ENCODE peak calls at places on chromosomes 2 and 18, in four cellular contexts. One of them, this sample, is unnamed.

GRCh38 chr2:167471332-167471731 is 583.1 kb downstream of the XIRP2 start:
- DNase-seq in upper lobe of right lung: no peak
- DNase-seq in COR-L47: no peak
- DNase-seq in sciatic nerve: no peak
- DNase-seq in this sample: no peak

GRCh38 chr18:39561136-39561535 is 1995.5 kb upstream of the CELF4 start:
- DNase-seq in upper lobe of right lung: no peak
- DNase-seq in COR-L47: no peak
- DNase-seq in sciatic nerve: no peak
- DNase-seq in this sample: peak

GRCh38 chr2:95392320-95392719 is 10.2 kb upstream of the FAHD2A start:
- DNase-seq in upper lobe of right lung: no peak
- DNase-seq in COR-L47: no peak
- DNase-seq in sciatic nerve: no peak
- DNase-seq in this sample: no peak

GRCh38 chr2:28748176-28748575 is 3.5 kb upstream of the PPP1CB start:
- DNase-seq in upper lobe of right lung: no peak
- DNase-seq in COR-L47: no peak
- DNase-seq in sciatic nerve: no peak
- DNase-seq in this sample: no peak

GRCh38 chr2:54149623-54150501 is 34.4 kb downstream of the ACYP2 start:
- DNase-seq in upper lobe of right lung: no peak
- DNase-seq in COR-L47: no peak
- DNase-seq in sciatic nerve: no peak
- DNase-seq in this sample: no peak

GRCh38 chr2:196415384-196415783 is 224.1 kb upstream of the CCDC150 start:
- DNase-seq in upper lobe of right lung: no peak
- DNase-seq in COR-L47: no peak
- DNase-seq in sciatic nerve: no peak
- DNase-seq in this sample: no peak

GRCh38 chr2:128801581-128801980 is 482.9 kb upstream of the HS6ST1 start:
- DNase-seq in upper lobe of right lung: no peak
- DNase-seq in COR-L47: no peak
- DNase-seq in sciatic nerve: no peak
- DNase-seq in this sample: no peak

GRCh38 chr2:9538000-9538507 is 17.6 kb downstream of the ADAM17 start:
- DNase-seq in upper lobe of right lung: no peak
- DNase-seq in COR-L47: no peak
- DNase-seq in sciatic nerve: no peak
- DNase-seq in this sample: peak

GRCh38 chr2:20653695-20654306 is 2.9 kb upstream of the HS1BP3 start:
- DNase-seq in upper lobe of right lung: no peak
- DNase-seq in COR-L47: no peak
- DNase-seq in sciatic nerve: no peak
- DNase-seq in this sample: no peak

GRCh38 chr18:79395308-79395640 is 456 bp upstream of the NFATC1 start:
- DNase-seq in upper lobe of right lung: peak
- DNase-seq in COR-L47: no peak
- DNase-seq in sciatic nerve: no peak
- DNase-seq in this sample: no peak

GRCh38 chr18:56097561-56098095 is 509.6 kb upstream of the TCF4 start:
- DNase-seq in upper lobe of right lung: no peak
- DNase-seq in COR-L47: peak
- DNase-seq in sciatic nerve: no peak
- DNase-seq in this sample: no peak

GRCh38 chr2:159518321-159519005 is 97.9 kb downstream of the BAZ2B start:
- DNase-seq in upper lobe of right lung: no peak
- DNase-seq in COR-L47: no peak
- DNase-seq in sciatic nerve: no peak
- DNase-seq in this sample: peak

GRCh38 chr18:54149078-54149697 is 75.3 kb downstream of the MBD2 start:
- DNase-seq in upper lobe of right lung: no peak
- DNase-seq in COR-L47: no peak
- DNase-seq in sciatic nerve: no peak
- DNase-seq in this sample: no peak

GRCh38 chr2:200121931-200122330 is 166.5 kb downstream of the MAIP1 start:
- DNase-seq in upper lobe of right lung: no peak
- DNase-seq in COR-L47: no peak
- DNase-seq in sciatic nerve: no peak
- DNase-seq in this sample: no peak

GRCh38 chr2:234495076-234495800 is 1.6 kb downstream of the ARL4C start:
- DNase-seq in upper lobe of right lung: no peak
- DNase-seq in COR-L47: no peak
- DNase-seq in sciatic nerve: no peak
- DNase-seq in this sample: peak

GRCh38 chr18:72460210-72460680 is 83.9 kb downstream of the CBLN2 start:
- DNase-seq in upper lobe of right lung: no peak
- DNase-seq in COR-L47: no peak
- DNase-seq in sciatic nerve: no peak
- DNase-seq in this sample: no peak

GRCh38 chr2:197300139-197300538 is 10.4 kb downstream of the ANKRD44 start:
- DNase-seq in upper lobe of right lung: no peak
- DNase-seq in COR-L47: no peak
- DNase-seq in sciatic nerve: no peak
- DNase-seq in this sample: no peak

GRCh38 chr2:15949126-15949525 is 8.8 kb downstream of the MYCN start:
- DNase-seq in upper lobe of right lung: no peak
- DNase-seq in COR-L47: no peak
- DNase-seq in sciatic nerve: no peak
- DNase-seq in this sample: no peak

GRCh38 chr18:27411911-27412310 is 226.8 kb upstream of the CHST9 start:
- DNase-seq in upper lobe of right lung: no peak
- DNase-seq in COR-L47: no peak
- DNase-seq in sciatic nerve: no peak
- DNase-seq in this sample: no peak

GRCh38 chr2:217849154-217849553 is 153.6 kb downstream of the TNS1 start:
- DNase-seq in upper lobe of right lung: no peak
- DNase-seq in COR-L47: no peak
- DNase-seq in sciatic nerve: no peak
- DNase-seq in this sample: no peak

GRCh38 chr2:207930747-207931146 is 94.6 kb downstream of the PLEKHM3 start:
- DNase-seq in upper lobe of right lung: peak
- DNase-seq in COR-L47: peak
- DNase-seq in sciatic nerve: no peak
- DNase-seq in this sample: peak

GRCh38 chr2:8822218-8822617 is 15.2 kb downstream of the KIDINS220 start:
- DNase-seq in upper lobe of right lung: no peak
- DNase-seq in COR-L47: no peak
- DNase-seq in sciatic nerve: no peak
- DNase-seq in this sample: no peak

GRCh38 chr18:45900623-45901022 is 66.5 kb downstream of the EPG5 start:
- DNase-seq in upper lobe of right lung: no peak
- DNase-seq in COR-L47: no peak
- DNase-seq in sciatic nerve: no peak
- DNase-seq in this sample: no peak

GRCh38 chr2:14344355-14344754 is 288.2 kb upstream of the LRATD1 start:
- DNase-seq in upper lobe of right lung: no peak
- DNase-seq in COR-L47: no peak
- DNase-seq in sciatic nerve: no peak
- DNase-seq in this sample: no peak

GRCh38 chr18:75097491-75098225 is 111.3 kb downstream of the PTGR3 start:
- DNase-seq in upper lobe of right lung: no peak
- DNase-seq in COR-L47: no peak
- DNase-seq in sciatic nerve: no peak
- DNase-seq in this sample: no peak

GRCh38 chr2:202221873-202222272 is 16.5 kb downstream of the SUMO1 start:
- DNase-seq in upper lobe of right lung: no peak
- DNase-seq in COR-L47: no peak
- DNase-seq in sciatic nerve: no peak
- DNase-seq in this sample: peak

GRCh38 chr2:10327896-10328666 is 25.4 kb downstream of the HPCAL1 start:
- DNase-seq in upper lobe of right lung: no peak
- DNase-seq in COR-L47: peak
- DNase-seq in sciatic nerve: no peak
- DNase-seq in this sample: no peak

GRCh38 chr2:121519732-121520640 is 10.7 kb upstream of the RNU4ATAC start:
- DNase-seq in upper lobe of right lung: no peak
- DNase-seq in COR-L47: no peak
- DNase-seq in sciatic nerve: no peak
- DNase-seq in this sample: no peak

GRCh38 chr2:46780411-46780800 is 135.2 kb downstream of the MCFD2 start:
- DNase-seq in upper lobe of right lung: no peak
- DNase-seq in COR-L47: no peak
- DNase-seq in sciatic nerve: no peak
- DNase-seq in this sample: no peak

GRCh38 chr2:200040251-200040650 is 84.9 kb downstream of the MAIP1 start:
- DNase-seq in upper lobe of right lung: no peak
- DNase-seq in COR-L47: no peak
- DNase-seq in sciatic nerve: no peak
- DNase-seq in this sample: no peak

This sample was measured in left kidney.